ENCODE peak calls at places on chromosomes 7 and 10, in nine cellular contexts. E is MCF 10A, L is heart right ventricle, R is NB4, K is ovary, Q is GM20000, B is type B pancreatic cell, T is transverse colon, F is esophagus squamous epithelium. O is an unnamed sample.

GRCh38 chr10:34812771-34813170 is 2.3 kb downstream of the PARD3 start:
- DNase-seq in Q (no peak), E (no peak), F (no peak), L (no peak), K (no peak), B (no peak), T (no peak), R (no peak), O (no peak)

GRCh38 chr7:120806669-120807068 is 51.3 kb downstream of the TSPAN12 start:
- DNase-seq in Q (peak), L (no peak), B (no peak), R (no peak), K (no peak), T (no peak), F (no peak), E (no peak), O (no peak)

GRCh38 chr7:44112997-44113763 is 9.0 kb downstream of the AEBP1 start:
- DNase-seq in F (no peak), T (no peak), B (no peak), Q (peak), E (no peak), R (no peak), K (no peak), L (no peak), O (no peak)

GRCh38 chr7:80216996-80217842 is 82.6 kb downstream of the GNAI1 start:
- DNase-seq in L (no peak), Q (no peak), R (no peak), E (no peak), F (no peak), B (no peak), K (no peak), T (no peak), O (no peak)

GRCh38 chr7:28956608-28957063 is 1.5 kb downstream of the TRIL start:
- DNase-seq in B (peak), E (no peak), K (peak), Q (peak), L (peak), T (peak), F (no peak), R (peak), O (no peak)

GRCh38 chr10:90458571-90458970 is 399.3 kb downstream of the HTR7 start:
- DNase-seq in L (no peak), F (no peak), R (no peak), B (no peak), T (no peak), K (no peak), E (no peak), Q (no peak), O (no peak)

GRCh38 chr10:112898540-112899395 is 51.3 kb upstream of the TCF7L2 start:
- DNase-seq in T (peak), F (no peak), B (no peak), K (no peak), E (no peak), R (no peak), Q (no peak), L (no peak), O (no peak)

GRCh38 chr10:99888623-99889022 is 106.2 kb downstream of the ABCC2 start:
- DNase-seq in B (no peak), K (no peak), L (no peak), Q (no peak), R (no peak), T (no peak), E (no peak), F (no peak), O (no peak)

GRCh38 chr7:79453558-79454324 is at the start of gene MAGI2:
- DNase-seq in R (no peak), Q (no peak), T (peak), L (peak), E (no peak), F (peak), B (peak), K (peak), O (peak)

GRCh38 chr7:63042730-63043511 is 955.7 kb upstream of the ZNF722 start:
- DNase-seq in L (no peak), R (no peak), F (no peak), B (peak), E (no peak), Q (no peak), K (no peak), T (no peak), O (peak)

GRCh38 chr10:92757066-92757716 is 67.4 kb downstream of the HHEX start:
- DNase-seq in T (peak), F (peak), R (peak), L (peak), Q (peak), B (no peak), E (peak), K (peak), O (no peak)

GRCh38 chr10:18607503-18607902 is 43.9 kb downstream of the NSUN6 start:
- DNase-seq in R (no peak), E (peak), Q (no peak), K (no peak), L (no peak), F (no peak), B (no peak), T (peak), O (no peak)

GRCh38 chr10:10803273-10803672 is 214.4 kb upstream of the CELF2 start:
- DNase-seq in R (no peak), Q (no peak), T (no peak), E (no peak), K (no peak), L (no peak), B (no peak), F (no peak), O (no peak)

GRCh38 chr10:101130984-101131961 is at the start of gene TLX1:
- DNase-seq in F (no peak), R (peak), T (no peak), Q (no peak), L (peak), K (no peak), B (no peak), E (no peak), O (no peak)

GRCh38 chr7:98157761-98158160 is 51.1 kb downstream of the LMTK2 start:
- DNase-seq in E (no peak), R (no peak), T (peak), B (no peak), Q (no peak), F (no peak), K (no peak), L (no peak), O (no peak)

GRCh38 chr7:151085329-151085690 is 965 bp upstream of the AGAP3 start:
- DNase-seq in B (no peak), F (no peak), R (no peak), L (no peak), Q (no peak), T (no peak), K (no peak), E (no peak), O (no peak)

GRCh38 chr7:152504816-152505215 is 69.0 kb upstream of the KMT2C start:
- DNase-seq in K (no peak), F (no peak), E (no peak), Q (no peak), R (no peak), L (no peak), B (no peak), T (no peak), O (no peak)

GRCh38 chr7:7970620-7971307 is 2.2 kb downstream of the GLCCI1 start:
- DNase-seq in L (no peak), T (no peak), B (no peak), K (no peak), Q (no peak), E (no peak), F (no peak), R (peak), O (no peak)

GRCh38 chr10:97601268-97602215 is 12.0 kb downstream of the C10orf62 start:
- DNase-seq in Q (no peak), T (no peak), E (no peak), F (no peak), R (no peak), L (peak), B (no peak), K (no peak), O (no peak)

GRCh38 chr7:129376778-129377700 is 57.2 kb upstream of the STRIP2 start:
- DNase-seq in Q (peak), L (no peak), B (no peak), F (no peak), T (no peak), E (peak), R (peak), K (no peak), O (no peak)

GRCh38 chr7:29113384-29114102 is 32.8 kb downstream of the CPVL start:
- DNase-seq in Q (no peak), B (no peak), F (no peak), L (no peak), R (peak), K (no peak), E (peak), T (peak), O (no peak)

GRCh38 chr7:34015656-34016055 is 110.3 kb downstream of the BMPER start:
- DNase-seq in B (no peak), K (no peak), L (no peak), T (no peak), F (no peak), R (no peak), E (no peak), Q (no peak), O (no peak)

GRCh38 chr10:31262672-31263071 is 56.3 kb upstream of the ZEB1 start:
- DNase-seq in R (no peak), F (no peak), L (no peak), B (no peak), Q (no peak), E (no peak), K (peak), T (no peak), O (no peak)

GRCh38 chr10:80699602-80700039 is 161.9 kb downstream of the SH2D4B start:
- DNase-seq in E (peak), Q (peak), B (peak), R (peak), K (peak), T (peak), F (peak), L (peak), O (peak)

GRCh38 chr7:8379264-8379663 is 54.1 kb upstream of the NXPH1 start:
- DNase-seq in B (no peak), Q (no peak), L (no peak), E (no peak), K (no peak), F (no peak), R (no peak), T (no peak), O (no peak)

GRCh38 chr10:5840314-5841307 is 27.4 kb upstream of the GDI2 start:
- DNase-seq in B (no peak), K (no peak), R (peak), L (peak), Q (peak), F (no peak), E (no peak), T (peak), O (no peak)

GRCh38 chr7:101733713-101734475 is 83.5 kb upstream of the CUX1 start:
- DNase-seq in B (no peak), T (peak), F (no peak), E (peak), R (peak), Q (peak), L (peak), K (peak), O (no peak)

GRCh38 chr7:33423646-33424020 is 294.3 kb downstream of the BBS9 start:
- DNase-seq in F (no peak), B (no peak), L (no peak), T (no peak), Q (peak), E (peak), K (no peak), R (peak), O (no peak)

GRCh38 chr10:95229724-95230627 is 35.9 kb downstream of the ACSM6 start:
- DNase-seq in Q (no peak), L (no peak), B (no peak), T (no peak), F (no peak), E (peak), K (no peak), R (no peak), O (no peak)

GRCh38 chr10:132281915-132282666 is 25.7 kb downstream of the STK32C start:
- DNase-seq in Q (no peak), T (no peak), E (no peak), R (no peak), K (no peak), B (no peak), F (no peak), L (no peak), O (no peak)

GRCh38 chr10:121935702-121936101 is 7.9 kb upstream of the ATE1 start:
- DNase-seq in R (peak), Q (no peak), T (peak), E (no peak), F (no peak), B (no peak), K (no peak), L (no peak), O (no peak)

GRCh38 chr7:96676901-96677300 is 32.7 kb downstream of the SEM1 start:
- DNase-seq in F (no peak), Q (no peak), R (no peak), T (no peak), E (no peak), L (no peak), K (no peak), B (no peak), O (no peak)

GRCh38 chr10:2106641-2107040 is 369.3 kb upstream of the ADARB2 start:
- DNase-seq in E (no peak), L (no peak), K (no peak), F (no peak), T (no peak), Q (no peak), B (no peak), R (no peak), O (no peak)

GRCh38 chr7:23117841-23118240 is 12.3 kb downstream of the KLHL7 start:
- DNase-seq in K (no peak), T (no peak), E (no peak), F (no peak), Q (no peak), L (no peak), B (no peak), R (no peak), O (no peak)

GRCh38 chr10:103719036-103719435 is 136.3 kb downstream of the SH3PXD2A start:
- DNase-seq in B (no peak), R (no peak), L (no peak), Q (no peak), T (no peak), F (no peak), E (no peak), K (no peak), O (no peak)

GRCh38 chr10:74949843-74950765 is 123.7 kb downstream of the KAT6B start:
- DNase-seq in B (no peak), R (no peak), Q (no peak), F (no peak), E (no peak), T (no peak), L (no peak), K (no peak), O (no peak)

GRCh38 chr7:137508437-137509175 is 165.1 kb upstream of the PTN start:
- DNase-seq in T (no peak), R (no peak), K (no peak), Q (no peak), B (no peak), E (peak), F (no peak), L (no peak), O (no peak)

GRCh38 chr7:44489955-44490350 is 505 bp downstream of the NUDCD3 start:
- DNase-seq in R (peak), T (peak), E (peak), K (no peak), Q (no peak), L (no peak), B (no peak), F (no peak), O (no peak)

GRCh38 chr10:76788093-76788811 is 849.4 kb downstream of the KCNMA1 start:
- DNase-seq in T (no peak), F (no peak), L (no peak), E (no peak), R (no peak), K (no peak), B (no peak), Q (no peak), O (no peak)

GRCh38 chr10:58477122-58477521 is 35.5 kb upstream of the BICC1 start:
- DNase-seq in T (no peak), L (peak), B (no peak), E (no peak), R (no peak), Q (no peak), K (no peak), F (no peak), O (no peak)

DNA sequence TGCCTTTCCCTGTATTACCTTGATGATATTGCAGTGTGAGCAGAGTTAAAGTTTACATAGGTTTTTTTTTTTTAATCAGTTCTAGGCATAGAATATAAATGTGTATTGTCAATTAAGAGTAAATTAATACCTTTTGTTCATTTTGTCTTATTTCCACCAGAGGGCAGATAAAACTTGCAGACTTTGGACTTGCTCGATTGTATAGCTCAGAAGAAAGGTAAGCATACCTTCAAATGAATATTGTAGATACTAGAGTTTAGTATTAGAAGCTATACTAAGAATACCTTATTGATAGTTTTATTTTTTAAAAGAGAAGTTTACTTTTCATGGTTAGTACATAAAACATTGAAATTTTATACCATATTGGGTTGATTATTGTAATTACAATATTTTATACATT is 86.8 kb downstream of the MPLKIP start:
- DNase-seq in R (no peak), L (no peak), T (no peak), F (no peak), B (no peak), K (no peak), E (peak), Q (no peak), O (no peak)
- TF ChIP-seq CTCF in R (no peak), L (no peak), T (no peak), F (no peak), B (no peak), K (no peak), E (no peak), Q (no peak), O (peak)

GRCh38 chr10:77975086-77975666 is 48.6 kb upstream of the DLG5 start:
- DNase-seq in Q (no peak), E (no peak), F (no peak), K (no peak), T (peak), L (no peak), R (no peak), B (no peak), O (no peak)
- TF ChIP-seq CTCF in Q (no peak), E (no peak), F (no peak), K (no peak), T (no peak), L (no peak), R (no peak), B (no peak), O (no peak)

GRCh38 chr10:50618624-50619023 is 5.1 kb downstream of the SGMS1 start:
- DNase-seq in E (no peak), Q (no peak), F (no peak), B (no peak), T (no peak), K (no peak), R (no peak), L (no peak), O (no peak)

GRCh38 chr10:50613150-50613549 is 10.6 kb downstream of the SGMS1 start:
- DNase-seq in K (no peak), L (no peak), T (no peak), B (no peak), R (no peak), Q (peak), E (no peak), F (no peak), O (no peak)

GRCh38 chr10:50613726-50614443 is 9.9 kb downstream of the SGMS1 start:
- DNase-seq in Q (no peak), E (no peak), T (no peak), F (no peak), K (no peak), B (no peak), R (no peak), L (no peak), O (no peak)

GRCh38 chr10:50615654-50616053 is 8.1 kb downstream of the SGMS1 start:
- DNase-seq in Q (no peak), K (no peak), F (no peak), T (no peak), R (no peak), B (no peak), E (no peak), L (no peak), O (no peak)

GRCh38 chr10:50614444-50615137 is 9.2 kb downstream of the SGMS1 start:
- DNase-seq in T (no peak), E (peak), R (no peak), Q (no peak), B (no peak), F (no peak), L (no peak), K (no peak), O (no peak)
- TF ChIP-seq CTCF in T (peak), E (peak), R (no peak), Q (peak), B (peak), F (peak), L (peak), K (no peak), O (peak)

GRCh38 chr7:149284850-149285580 is 23.0 kb downstream of the ZNF783 start:
- DNase-seq in E (peak), F (peak), R (no peak), B (peak), K (peak), L (peak), T (peak), Q (peak), O (peak)
- TF ChIP-seq CTCF in E (no peak), F (no peak), R (no peak), B (no peak), K (no peak), L (no peak), T (peak), Q (no peak), O (no peak)